ENCODE peak calls at places on chromosomes 2 and 18, in five cellular contexts. P is left ventricle myocardium inferior, A is ascending aorta, M is SK-N-SH, L is PC-9. I is an unnamed sample. For H3K36me3, the result is how much of the 10 kb centered on the place peaks cover.

GRCh38 chr2:238930216-238930615 is 82.3 kb downstream of the TWIST2 start:
- DNase-seq in P (no peak), A (peak), M (no peak), L (no peak), I (no peak)

GRCh38 chr2:24410976-24411375 is 50.6 kb upstream of the ITSN2 start:
- DNase-seq in P (no peak), A (no peak), M (no peak), L (no peak), I (no peak)

GRCh38 chr2:69717902-69718301 is 24.0 kb upstream of the ANXA4 start:
- DNase-seq in P (no peak), A (no peak), M (no peak), L (peak), I (no peak)

GRCh38 chr2:194155406-194155805 is 1501.6 kb upstream of the SLC39A10 start:
- DNase-seq in P (no peak), A (no peak), M (no peak), L (no peak), I (no peak)

GRCh38 chr2:121826036-121826435 is 70.6 kb downstream of the TSN start:
- DNase-seq in P (no peak), A (no peak), M (no peak), L (no peak), I (no peak)

GRCh38 chr2:29526587-29527586 is 394.5 kb downstream of the ALK start:
- DNase-seq in P (no peak), A (no peak), M (peak), L (no peak), I (no peak)

GRCh38 chr2:20423847-20424246 is 23.0 kb upstream of the RHOB start:
- DNase-seq in P (no peak), A (peak), M (no peak), L (no peak), I (peak)

GRCh38 chr2:114550895-114551793 is 108.7 kb downstream of the DPP10 start:
- DNase-seq in P (no peak), A (peak), M (peak), L (no peak), I (peak)

GRCh38 chr2:10374362-10374943 is 71.7 kb downstream of the HPCAL1 start:
- DNase-seq in P (no peak), A (no peak), M (no peak), L (no peak), I (no peak)

GRCh38 chr2:176844461-176844860 is 368.1 kb upstream of the HNRNPA3 start:
- DNase-seq in P (no peak), A (no peak), M (no peak), L (no peak), I (no peak)

GRCh38 chr2:135162377-135162776 is 110.3 kb downstream of the RAB3GAP1 start:
- DNase-seq in P (no peak), A (no peak), M (no peak), L (no peak), I (no peak)

GRCh38 chr2:166961933-166962332 is 73.7 kb downstream of the XIRP2 start:
- DNase-seq in P (no peak), A (no peak), M (no peak), L (no peak), I (no peak)

GRCh38 chr2:134149904-134150303 is 104.0 kb upstream of the MGAT5 start:
- DNase-seq in P (no peak), A (no peak), M (no peak), L (no peak), I (no peak)

DNA sequence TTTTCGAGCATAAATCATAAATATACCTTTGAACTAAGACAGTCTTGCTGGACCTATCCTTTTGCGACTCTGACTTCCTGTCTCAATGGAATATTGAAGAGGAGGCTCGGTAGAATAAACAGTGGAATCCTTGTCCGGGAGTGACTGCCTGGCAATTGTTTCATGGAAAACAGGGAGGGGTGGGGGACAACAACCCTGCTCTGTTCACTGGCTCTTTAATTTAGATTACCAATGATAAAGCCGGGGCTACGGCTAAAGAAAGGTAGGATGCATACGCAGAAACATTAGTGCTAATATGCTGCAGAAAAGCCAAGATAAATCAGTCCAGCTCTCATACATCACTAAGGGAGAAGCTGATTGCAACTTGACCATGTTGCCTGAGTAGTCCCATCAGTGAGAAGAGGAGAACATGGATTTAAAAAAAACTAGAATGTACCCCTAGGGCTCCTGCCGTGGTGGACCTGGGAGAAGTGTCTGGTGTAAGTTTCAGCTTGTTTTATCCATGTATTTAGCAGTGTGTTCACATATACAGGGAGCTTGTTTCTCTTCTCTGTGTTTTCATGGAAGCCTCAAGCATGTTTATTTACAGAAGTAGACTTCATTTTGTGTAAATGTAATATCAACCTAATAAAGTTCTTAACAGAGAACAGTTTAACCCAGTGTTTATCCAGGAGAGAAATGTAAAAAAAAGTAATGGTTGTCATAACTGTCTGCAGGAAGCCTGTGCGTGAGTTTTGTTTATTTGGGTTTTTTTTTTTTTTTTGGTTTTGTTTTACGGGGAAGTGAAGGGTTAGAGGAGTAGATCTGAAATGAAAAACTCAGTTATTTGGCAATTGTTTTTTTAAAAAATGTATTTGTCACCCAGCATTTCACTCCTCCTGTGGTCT is 124.4 kb downstream of the RAPGEF4 start:
- DNase-seq in P (no peak), A (no peak), M (peak), L (no peak), I (no peak)
- H3K4me3 ChIP-seq in P (peak), A (no peak), M (peak), L (no peak), I (no peak)

GRCh38 chr2:226796840-226797288 is 2.8 kb downstream of the IRS1 start:
- DNase-seq in P (peak), A (no peak), M (peak), L (no peak), I (no peak)
- TF ChIP-seq CTCF in P (peak), A (no peak), M (peak), L (peak), I (peak)

GRCh38 chr18:47858607-47859006 is 71.9 kb downstream of the SMAD2 start:
- DNase-seq in P (no peak), A (no peak), M (no peak), L (no peak), I (no peak)
- H3K36me3 ChIP-seq in P (half or more), A (under half), M (half or more), L (under half), I (half or more)

DNA sequence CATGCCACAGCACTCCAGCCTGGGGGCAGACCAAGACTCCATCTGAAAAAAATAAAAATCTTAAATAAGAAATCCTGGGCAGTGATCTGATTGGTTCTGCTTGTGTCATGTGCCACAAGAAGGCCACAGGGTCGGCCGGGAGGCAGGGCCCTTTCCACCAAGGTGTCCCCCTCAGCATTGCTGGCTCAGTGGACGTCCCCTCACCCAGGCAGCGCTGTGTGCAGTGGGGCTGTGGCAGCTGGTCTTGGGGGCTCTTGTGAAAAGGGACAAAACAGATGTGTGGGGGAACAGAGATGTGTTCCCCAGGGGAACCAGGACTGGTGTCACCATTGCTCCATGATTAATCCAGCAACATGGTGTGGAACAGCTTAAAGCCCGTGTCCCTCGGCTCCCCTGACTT is 60.5 kb downstream of the HS6ST1 start:
- DNase-seq in P (no peak), A (no peak), M (no peak), L (no peak), I (no peak)
- H3K4me3 ChIP-seq in P (no peak), A (no peak), M (no peak), L (no peak), I (no peak)

GRCh38 chr18:9810216-9810804 is 75.5 kb upstream of the TXNDC2 start:
- DNase-seq in P (no peak), A (no peak), M (no peak), L (no peak), I (no peak)

GRCh38 chr18:9809686-9810085 is 76.1 kb upstream of the TXNDC2 start:
- DNase-seq in P (no peak), A (no peak), M (no peak), L (no peak), I (no peak)

GRCh38 chr18:9808530-9809241 is 77.1 kb upstream of the TXNDC2 start:
- DNase-seq in P (peak), A (peak), M (no peak), L (no peak), I (no peak)

GRCh38 chr18:9811978-9812377 is 73.8 kb upstream of the TXNDC2 start:
- DNase-seq in P (no peak), A (peak), M (no peak), L (no peak), I (no peak)

GRCh38 chr18:9810994-9811393 is 74.8 kb upstream of the TXNDC2 start:
- DNase-seq in P (no peak), A (no peak), M (no peak), L (no peak), I (peak)
- TF ChIP-seq CTCF in P (no peak), A (no peak), M (no peak), L (no peak), I (peak)

GRCh38 chr2:108835038-108835437 is 48.5 kb downstream of the CCDC138 start:
- DNase-seq in P (no peak), A (no peak), M (no peak), L (no peak), I (no peak)

GRCh38 chr2:108841506-108841905 is 54.9 kb downstream of the CCDC138 start:
- DNase-seq in P (no peak), A (no peak), M (no peak), L (no peak), I (no peak)

GRCh38 chr2:108833219-108833618 is 46.6 kb downstream of the CCDC138 start:
- DNase-seq in P (no peak), A (no peak), M (no peak), L (peak), I (no peak)

GRCh38 chr2:108834620-108835019 is 48.0 kb downstream of the CCDC138 start:
- DNase-seq in P (no peak), A (no peak), M (no peak), L (no peak), I (no peak)

GRCh38 chr2:108837198-108837597 is 50.6 kb downstream of the CCDC138 start:
- DNase-seq in P (no peak), A (no peak), M (no peak), L (no peak), I (no peak)
- H3K36me3 ChIP-seq in P (under half), A (under half), M (under half), L (under half), I (under half)

DNA sequence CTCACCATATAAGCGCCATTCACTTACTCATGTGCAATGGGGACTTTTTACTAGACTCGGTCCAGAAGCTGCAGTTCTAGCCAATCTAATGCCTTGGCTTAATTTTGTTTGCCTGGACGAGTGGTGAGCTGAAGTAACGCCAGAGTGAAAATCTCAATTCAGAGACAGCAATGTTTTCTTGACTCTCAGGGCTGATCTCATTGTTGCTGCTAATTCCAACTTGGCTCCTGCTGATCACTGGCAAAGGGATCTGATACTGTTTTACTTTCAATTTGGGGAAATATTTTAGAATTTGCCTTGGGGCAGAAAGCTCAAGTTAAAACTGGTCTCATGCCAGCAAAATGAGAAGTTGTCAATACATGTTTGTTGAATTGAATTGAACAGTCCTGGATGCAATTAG is 906.6 kb upstream of the CDH2 start:
- DNase-seq in P (no peak), A (no peak), M (no peak), L (no peak), I (no peak)
- H3K4me3 ChIP-seq in P (no peak), A (peak), M (no peak), L (no peak), I (no peak)

GRCh38 chr18:49784427-49785185 is 28.7 kb downstream of the ACAA2 start:
- DNase-seq in P (no peak), A (no peak), M (no peak), L (no peak), I (no peak)
- TF ChIP-seq CTCF in P (no peak), A (no peak), M (peak), L (peak), I (peak)

GRCh38 chr2:54650612-54651011 is 72.8 kb upstream of the EML6 start:
- DNase-seq in P (no peak), A (no peak), M (no peak), L (no peak), I (no peak)
- H3K36me3 ChIP-seq in P (half or more), A (half or more), M (half or more), L (half or more), I (half or more)